ENCODE peak calls at places on chromosome 11, in six cellular contexts. V, T, R, C, B and N are unnamed samples.

GRCh38 chr11:1948389-1948788 is 1.3 kb downstream of the MRPL23 start:
- DNase-seq in V (no peak), T (no peak), C (no peak), R (no peak), B (peak), N (no peak)

GRCh38 chr11:211741-212140 is 4.2 kb downstream of the RIC8A start:
- DNase-seq in T (no peak), C (no peak), R (no peak), V (no peak), B (no peak), N (no peak)

GRCh38 chr11:111733655-111734088 is 32.5 kb downstream of the PPP2R1B start:
- DNase-seq in R (no peak), B (peak), T (no peak), C (no peak), V (no peak), N (no peak)

GRCh38 chr11:114280696-114281095 is 15.5 kb upstream of the NNMT start:
- DNase-seq in T (peak), R (peak), B (peak), V (peak), C (no peak), N (peak)

GRCh38 chr11:82174610-82175009 is 559.1 kb downstream of the FAM181B start:
- DNase-seq in B (no peak), R (no peak), T (no peak), C (no peak), V (peak), N (no peak)

GRCh38 chr11:45880772-45881570 is 4.5 kb upstream of the MAPK8IP1 start:
- DNase-seq in B (no peak), V (no peak), R (no peak), T (no peak), C (no peak), N (no peak)

GRCh38 chr11:2926611-2927492 is 2.4 kb downstream of the PHLDA2 start:
- DNase-seq in T (no peak), C (no peak), B (no peak), R (no peak), V (no peak), N (no peak)

GRCh38 chr11:74004694-74005615 is 3.9 kb downstream of the UCP3 start:
- DNase-seq in B (no peak), T (no peak), V (no peak), R (no peak), C (no peak), N (no peak)